ENCODE peak calls at places on chromosomes 3 and 15, in four cellular contexts. M is activated CD4-positive, alpha-beta T cell treated with anti-CD3 and anti-CD28 coated beads for 24 hours; V is T-helper 2 cell; T is Kasumi-1. W is an unnamed sample.

GRCh38 chr3:46908294-46908985 is 30.9 kb downstream of the PTH1R start:
- DNase-seq in M (no peak), V (no peak), T (no peak), W (no peak)

GRCh38 chr3:88005066-88005465 is 53.7 kb downstream of the CGGBP1 start:
- DNase-seq in M (no peak), V (peak), T (peak), W (no peak)

GRCh38 chr3:107106316-107106715 is 270.9 kb upstream of the CCDC54 start:
- DNase-seq in M (no peak), V (no peak), T (no peak), W (no peak)

GRCh38 chr15:40439461-40440299 is 1.1 kb upstream of the BAHD1 start:
- DNase-seq in M (no peak), V (no peak), T (no peak), W (no peak)

GRCh38 chr3:141608438-141608837 is 121.6 kb downstream of the RASA2 start:
- DNase-seq in M (no peak), V (no peak), T (no peak), W (no peak)

GRCh38 chr15:26882112-26882511 is 15.2 kb downstream of the GABRA5 start:
- DNase-seq in M (no peak), V (no peak), T (no peak), W (no peak)

GRCh38 chr3:24086597-24087369 is 141.7 kb downstream of the NR1D2 start:
- DNase-seq in M (no peak), V (no peak), T (no peak), W (peak)

GRCh38 chr3:136925425-136926190 is 32.2 kb upstream of the IL20RB start:
- DNase-seq in M (no peak), V (no peak), T (no peak), W (no peak)

GRCh38 chr15:68402432-68403160 is 29.4 kb downstream of the ITGA11 start:
- DNase-seq in M (no peak), V (no peak), T (no peak), W (no peak)

GRCh38 chr3:101203411-101203810 is 117.0 kb downstream of the IMPG2 start:
- DNase-seq in M (no peak), V (no peak), T (no peak), W (no peak)

GRCh38 chr3:97884724-97885123 is 62.9 kb downstream of the CRYBG3 start:
- DNase-seq in M (no peak), V (no peak), T (no peak), W (no peak)

GRCh38 chr15:91813924-91814323 is 39.6 kb upstream of the SLCO3A1 start:
- DNase-seq in M (no peak), V (no peak), T (no peak), W (no peak)

GRCh38 chr3:190504354-190505125 is 9.3 kb upstream of the IL1RAP start:
- DNase-seq in M (no peak), V (no peak), T (peak), W (peak)

GRCh38 chr3:123936400-123936799 is 24.6 kb downstream of the CCDC14 start:
- DNase-seq in M (no peak), V (no peak), T (no peak), W (no peak)

W was measured in NCI-H345.